ENCODE peak calls at places on chromosomes 2 and 18, in five cellular contexts. A is stimulated activated effector memory CD8-positive, alpha-beta T cell treated with anti-CD3 and anti-CD28 coated beads, Interleukin-12 subunit alpha, Interleukin-12 subunit beta, amount 100 ng/mL, for 72 hours; L is astrocyte of the hippocampus; G is cerebellar cortex; B is GM04503. O is an unnamed sample.

GRCh38 chr2:153287109-153287801 is 191.3 kb downstream of the RPRM start:
- DNase-seq in G (peak; percentile 8), B (no peak), L (peak; percentile 2), A (no peak), O (no peak)

GRCh38 chr2:50648031-50648430 is 383.9 kb downstream of the NRXN1 start:
- DNase-seq in L (peak; percentile 4), A (no peak), G (peak; percentile 87), B (no peak), O (no peak)

GRCh38 chr2:3376821-3377220 is 797 bp downstream of the EIPR1 start:
- DNase-seq in A (no peak), L (no peak), B (no peak), G (no peak), O (no peak)

GRCh38 chr18:36405611-36406010 is 108.1 kb downstream of the FHOD3 start:
- DNase-seq in G (no peak), L (no peak), A (no peak), B (no peak), O (no peak)

GRCh38 chr18:61466736-61467135 is 133.5 kb downstream of the CDH20 start:
- DNase-seq in A (no peak), L (no peak), B (no peak), G (no peak), O (no peak)

GRCh38 chr2:234853739-234854138 is 98.1 kb upstream of the SH3BP4 start:
- DNase-seq in A (no peak), L (no peak), G (no peak), B (no peak), O (no peak)

GRCh38 chr2:238940806-238941205 is 92.9 kb downstream of the TWIST2 start:
- DNase-seq in G (no peak), B (no peak), L (no peak), A (no peak), O (no peak)

GRCh38 chr2:127695491-127696472 is 5.5 kb upstream of the SFT2D3 start:
- DNase-seq in L (peak; percentile 30), A (no peak), B (no peak), G (no peak), O (no peak)

O was measured in Jurkat, Clone E6-1.